ENCODE peak calls at places on chromosomes 16 and 17, in four cellular contexts. P is HepG2, H is GM12878, Q is A549. G is an unnamed sample.

GRCh38 chr16:84553873-84554399 is 49.5 kb upstream of the MEAK7 start:
- DNase-seq in P (no peak), H (no peak), Q (no peak), G (no peak)

GRCh38 chr17:20116683-20117309 is 107.6 kb downstream of the SPECC1 start:
- DNase-seq in Q (peak; percentile 55), H (no peak), P (peak; percentile 49), G (peak; percentile 28)

GRCh38 chr17:16915752-16916556 is 56.0 kb downstream of the TNFRSF13B start:
- DNase-seq in Q (peak; percentile 75), P (peak; percentile 32), H (peak; percentile 17), G (peak; percentile 48)

GRCh38 chr17:29593546-29594440 is 861 bp downstream of the ANKRD13B start:
- DNase-seq in Q (no peak), H (no peak), P (no peak), G (peak; percentile 51)

GRCh38 chr17:67490471-67490870 is 113.4 kb downstream of the PITPNC1 start:
- DNase-seq in H (no peak), Q (no peak), P (no peak), G (no peak)

GRCh38 chr16:47045023-47045422 is 71.5 kb upstream of the DNAJA2 start:
- DNase-seq in H (no peak), P (no peak), Q (no peak), G (no peak)

GRCh38 chr16:11514283-11514682 is 72.4 kb downstream of the LITAF start:
- DNase-seq in Q (no peak), H (no peak), P (no peak), G (no peak)

GRCh38 chr16:70746040-70746707 is 54.8 kb downstream of the VAC14 start:
- DNase-seq in Q (peak; percentile 68), P (peak; percentile 92), H (no peak), G (peak; percentile 33)

GRCh38 chr16:48499822-48500440 is 110.0 kb downstream of the N4BP1 start:
- DNase-seq in Q (no peak), P (no peak), H (no peak), G (no peak)
- TF ChIP-seq BHLHE40 in Q (no peak), P (no peak), H (no peak), G (no peak)

GRCh38 chr16:57588821-57589220 is 39.6 kb upstream of the ADGRG1 start:
- DNase-seq in Q (no peak), H (no peak), P (no peak), G (no peak)
- TF ChIP-seq MAX in Q (no peak), H (no peak), P (no peak), G (no peak)

GRCh38 chr17:42107124-42107523 is 5.4 kb downstream of the DHX58 start:
- DNase-seq in P (no peak), H (no peak), Q (no peak), G (no peak)

GRCh38 chr17:42110301-42111264 is 1.9 kb downstream of the DHX58 start:
- DNase-seq in Q (no peak), H (no peak), P (no peak), G (no peak)

GRCh38 chr17:42106009-42106408 is 6.5 kb downstream of the DHX58 start:
- DNase-seq in P (no peak), Q (no peak), H (no peak), G (no peak)

GRCh38 chr17:42109086-42109485 is 3.4 kb downstream of the DHX58 start:
- DNase-seq in H (no peak), Q (no peak), P (no peak), G (no peak)

GRCh38 chr17:42107597-42108576 is 4.6 kb downstream of the DHX58 start:
- DNase-seq in H (no peak), P (no peak), Q (peak; percentile 88), G (peak; percentile 100)
- TF ChIP-seq BHLHE40 in H (no peak), P (no peak), Q (no peak), G (no peak)

DNA sequence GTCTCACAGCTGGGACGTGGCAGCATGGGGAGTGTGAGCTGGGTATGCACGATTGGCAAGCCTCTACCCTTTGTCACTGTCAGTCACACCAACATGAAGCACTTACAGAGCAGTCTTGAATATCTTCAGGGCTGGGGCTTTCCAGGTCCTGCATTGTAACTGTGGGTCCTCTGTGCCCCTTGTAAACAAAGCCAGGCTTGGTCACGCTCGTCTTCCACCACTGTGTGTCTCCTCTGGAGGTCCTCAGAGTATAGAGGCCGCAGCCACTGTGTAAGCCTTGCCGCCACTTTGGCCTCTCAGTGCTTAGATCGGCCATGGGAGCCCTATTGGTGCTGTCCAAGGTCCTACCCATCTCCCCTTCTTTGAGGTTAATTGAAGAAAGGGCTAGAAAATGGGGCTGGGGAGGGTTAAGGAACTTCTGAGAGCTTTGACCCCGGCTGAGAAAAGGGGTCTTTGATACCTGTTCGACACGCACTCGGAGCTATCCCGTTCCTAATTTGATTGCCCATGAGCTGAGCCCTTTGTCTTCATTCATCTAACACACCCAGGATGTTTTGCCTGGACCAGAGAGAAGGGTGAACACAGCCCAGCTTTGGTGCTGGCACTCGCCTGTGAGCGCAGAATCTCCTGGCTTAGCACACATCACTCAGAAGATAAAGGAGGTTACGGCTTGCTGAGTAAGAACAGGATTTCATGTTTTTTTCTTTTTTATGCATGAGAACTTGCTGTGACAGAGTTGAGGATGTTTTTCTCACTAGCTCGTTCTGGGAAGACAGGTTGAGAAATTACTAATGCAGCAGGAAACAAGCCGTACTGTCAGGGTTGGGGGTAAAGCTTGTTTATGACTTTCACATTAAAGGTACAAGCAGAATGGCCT is 267.9 kb downstream of the CPPED1 start:
- DNase-seq in Q (no peak), H (peak; percentile 97), P (peak; percentile 42), G (peak; percentile 16)
- TF ChIP-seq MAX in Q (no peak), H (peak; percentile 27), P (no peak), G (no peak)

GRCh38 chr17:73062726-73063125 is 29.8 kb downstream of the SLC39A11 start:
- DNase-seq in H (no peak), Q (no peak), P (no peak), G (no peak)

GRCh38 chr17:73067075-73067474 is 25.4 kb downstream of the SLC39A11 start:
- DNase-seq in P (no peak), Q (no peak), H (no peak), G (no peak)

GRCh38 chr17:73066148-73066884 is 26.2 kb downstream of the SLC39A11 start:
- DNase-seq in H (no peak), Q (no peak), P (no peak), G (no peak)

GRCh38 chr17:73065376-73065775 is 27.1 kb downstream of the SLC39A11 start:
- DNase-seq in P (no peak), H (no peak), Q (no peak), G (no peak)

DNA sequence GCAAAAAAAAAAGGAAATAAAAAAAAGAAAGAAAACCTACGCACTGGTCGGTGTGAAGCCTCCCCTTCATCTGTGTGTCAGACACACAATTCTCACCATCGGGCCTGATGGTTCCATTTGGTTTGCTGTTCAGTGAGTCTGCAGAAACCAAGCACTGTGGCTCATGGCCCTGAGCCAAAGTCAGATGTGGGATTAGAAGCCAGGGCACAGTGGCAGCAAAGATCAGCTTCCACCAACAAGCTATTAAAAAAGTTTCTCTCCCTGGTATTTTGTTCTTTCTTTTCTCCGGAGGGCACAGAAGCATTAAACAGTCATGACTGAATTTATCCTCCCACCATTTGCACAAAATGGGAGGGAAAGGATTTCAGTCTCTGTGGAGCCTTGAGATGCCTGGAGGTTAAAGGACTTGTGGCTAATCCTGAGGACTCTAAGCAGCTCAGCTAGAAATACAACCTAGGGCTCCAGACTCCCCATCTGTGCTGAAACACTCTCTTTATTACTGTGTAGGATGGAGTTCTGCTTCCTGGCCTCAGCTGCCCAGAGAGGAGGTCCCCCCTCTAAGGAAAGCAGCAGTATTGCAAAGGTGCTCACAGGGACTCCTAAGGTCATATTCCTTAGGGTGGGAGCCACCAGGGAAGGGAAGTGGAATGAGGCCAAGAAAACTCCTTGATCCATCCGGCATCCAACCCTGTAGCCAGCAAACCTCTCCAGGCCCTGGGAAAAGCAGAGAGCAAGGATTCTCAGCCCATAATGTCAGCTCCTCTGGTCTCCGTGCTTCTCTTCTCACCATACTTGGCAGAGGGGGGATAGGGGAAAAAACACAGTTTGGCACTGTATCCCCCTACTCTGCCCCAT is 28.2 kb downstream of the SLC39A11 start:
- DNase-seq in Q (no peak), P (no peak), H (no peak), G (peak; percentile 37)
- TF ChIP-seq BHLHE40 in Q (no peak), P (no peak), H (no peak), G (no peak)

GRCh38 chr17:28228109-28228840 is 90.7 kb upstream of the TMEM97 start:
- DNase-seq in H (no peak), P (no peak), Q (peak; percentile 55), G (no peak)

GRCh38 chr17:28226563-28226962 is 92.4 kb upstream of the TMEM97 start:
- DNase-seq in P (no peak), H (no peak), Q (no peak), G (no peak)

GRCh38 chr17:28227278-28228108 is 91.5 kb upstream of the TMEM97 start:
- DNase-seq in Q (peak; percentile 94), P (no peak), H (no peak), G (no peak)

GRCh38 chr17:28228986-28229729 is 89.8 kb upstream of the TMEM97 start:
- DNase-seq in Q (no peak), P (no peak), H (no peak), G (peak; percentile 37)

GRCh38 chr17:28230011-28230410 is 89.0 kb upstream of the TMEM97 start:
- DNase-seq in H (no peak), Q (no peak), P (no peak), G (peak; percentile 37)
- TF ChIP-seq MAX in H (no peak), Q (no peak), P (no peak), G (no peak)

DNA sequence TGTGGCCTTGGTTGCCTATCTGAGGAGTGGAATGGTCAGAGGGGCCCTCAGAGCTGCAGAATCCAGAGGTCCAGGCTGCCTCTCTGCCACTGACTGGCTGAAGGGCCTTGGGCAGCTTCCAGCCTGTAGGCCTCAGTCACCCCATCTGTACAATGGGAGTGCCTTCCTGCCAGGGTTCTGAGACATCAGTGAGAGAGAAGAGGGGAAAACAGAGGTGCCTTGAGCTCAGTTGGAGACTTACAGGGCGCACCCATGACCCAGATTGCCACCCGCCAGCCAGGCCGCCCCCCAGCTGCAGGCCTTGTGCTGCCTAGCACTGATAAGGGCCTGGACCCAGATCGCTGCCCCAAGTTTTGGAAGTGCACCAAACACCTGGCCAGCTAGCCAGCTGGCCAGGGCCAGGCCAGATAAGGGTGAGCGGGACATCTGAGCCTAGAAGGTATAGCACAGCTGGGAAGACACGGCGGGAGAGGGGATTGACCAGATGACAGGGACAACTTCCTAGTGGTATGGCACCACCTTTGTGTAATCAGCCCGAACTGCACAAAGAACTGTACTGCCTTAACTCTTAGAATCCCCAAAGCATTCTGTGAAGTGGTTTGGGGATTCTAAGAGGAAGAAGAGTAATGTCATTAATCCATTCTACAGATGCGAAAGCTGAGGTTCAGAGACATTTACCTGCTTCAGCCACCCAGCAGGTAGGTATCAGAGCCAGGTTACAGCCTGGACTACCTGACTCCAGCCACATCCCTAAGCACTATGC is 1.4 kb downstream of the SLC4A1 start:
- DNase-seq in P (no peak), H (no peak), Q (no peak), G (peak; percentile 97)
- TF ChIP-seq BHLHE40 in P (no peak), H (no peak), Q (no peak), G (peak; percentile 76)

G was measured in K562.